ENCODE peak calls at places on chromosomes 12 and 14, in nine cellular contexts. M is cardiac fibroblast, W is EL, X is T follicular helper cell, Q is Kasumi-1, V is breast epithelium, U is left ventricle myocardium inferior, F is activated T-cell treated with anti-CD3 and anti-CD28 coated beads for 48 hours, S is dorsolateral prefrontal cortex. B is an unnamed sample.

GRCh38 chr14:105074601-105075053 is 9.4 kb upstream of the GPR132 start:
- DNase-seq in S (no peak), X (no peak), M (no peak), F (no peak), V (peak), U (no peak), W (no peak), Q (no peak), B (no peak)

GRCh38 chr12:94875525-94875924 is 128.0 kb downstream of the NDUFA12 start:
- DNase-seq in M (peak), W (peak), F (no peak), X (no peak), U (no peak), Q (peak), S (no peak), V (no peak), B (peak)

GRCh38 chr12:113299619-113300237 is 35.2 kb downstream of the SLC8B1 start:
- DNase-seq in U (peak), M (peak), V (peak), F (no peak), Q (no peak), X (no peak), S (no peak), W (peak), B (no peak)

GRCh38 chr12:62434504-62435336 is 31.9 kb upstream of the MON2 start:
- DNase-seq in M (no peak), U (no peak), W (peak), Q (peak), S (no peak), V (no peak), X (no peak), F (no peak), B (no peak)

GRCh38 chr12:96571101-96571862 is 81.9 kb downstream of the CFAP54 start:
- DNase-seq in Q (no peak), V (no peak), W (peak), F (no peak), U (no peak), M (no peak), S (no peak), X (no peak), B (peak)

GRCh38 chr14:55540847-55541773 is 38.9 kb upstream of the KTN1 start:
- DNase-seq in U (no peak), W (no peak), X (no peak), M (peak), S (no peak), F (no peak), V (no peak), Q (no peak), B (no peak)

GRCh38 chr12:103205906-103206305 is 248.4 kb downstream of the ASCL1 start:
- DNase-seq in U (no peak), Q (no peak), F (no peak), X (no peak), S (no peak), V (no peak), W (no peak), M (no peak), B (no peak)

GRCh38 chr12:44960856-44961255 is 84.7 kb upstream of the NELL2 start:
- DNase-seq in M (no peak), Q (no peak), U (no peak), V (no peak), X (no peak), F (no peak), S (no peak), W (no peak), B (no peak)

GRCh38 chr12:17333287-17333686 is 727.3 kb upstream of the LMO3 start:
- DNase-seq in S (no peak), U (no peak), Q (no peak), X (no peak), W (no peak), M (no peak), V (no peak), F (no peak), B (no peak)

GRCh38 chr12:6494351-6494743 is 445 bp downstream of the NCAPD2 start:
- DNase-seq in V (no peak), Q (peak), S (no peak), U (no peak), X (no peak), M (no peak), W (no peak), F (no peak), B (no peak)

GRCh38 chr12:13084898-13085640 is 18.4 kb downstream of the GSG1 start:
- DNase-seq in W (no peak), S (no peak), U (no peak), X (no peak), F (no peak), M (no peak), Q (no peak), V (no peak), B (no peak)

GRCh38 chr14:51860836-51861583 is 598 bp downstream of the GNG2 start:
- DNase-seq in V (no peak), X (no peak), S (no peak), F (no peak), Q (peak), M (peak), W (peak), U (no peak), B (no peak)

GRCh38 chr12:71626098-71626497 is 37.5 kb downstream of the ZFC3H1 start:
- DNase-seq in V (no peak), F (no peak), S (no peak), M (no peak), W (no peak), Q (peak), U (no peak), X (no peak), B (no peak)

GRCh38 chr12:48794870-48795269 is 6.0 kb upstream of the ADCY6 start:
- DNase-seq in Q (no peak), U (no peak), V (no peak), X (no peak), M (no peak), W (peak), F (no peak), S (no peak), B (no peak)

GRCh38 chr12:57143454-57143853 is 4.0 kb downstream of the LRP1-AS start:
- DNase-seq in X (no peak), F (no peak), U (no peak), S (no peak), Q (no peak), M (no peak), V (no peak), W (no peak), B (no peak)

GRCh38 chr12:15756822-15757221 is 32.4 kb downstream of the EPS8 start:
- DNase-seq in V (no peak), U (no peak), Q (no peak), M (peak), W (peak), S (no peak), F (no peak), X (no peak), B (no peak)

GRCh38 chr12:53427905-53428594 is 4.4 kb downstream of the AMHR2 start:
- DNase-seq in F (peak), S (no peak), M (peak), U (no peak), W (peak), Q (no peak), X (no peak), V (no peak), B (no peak)

GRCh38 chr12:1630827-1631591 is 2.0 kb downstream of the WNT5B start:
- DNase-seq in U (no peak), W (no peak), M (peak), X (no peak), S (no peak), F (no peak), Q (no peak), V (no peak), B (no peak)

GRCh38 chr12:97487470-97487869 is 24.9 kb downstream of the RMST start:
- DNase-seq in F (no peak), W (no peak), Q (no peak), M (no peak), X (no peak), U (no peak), V (no peak), S (no peak), B (no peak)

GRCh38 chr14:59321184-59321952 is 132.9 kb downstream of the DAAM1 start:
- DNase-seq in W (no peak), V (no peak), X (no peak), F (no peak), S (no peak), Q (no peak), M (peak), U (no peak), B (no peak)

B was measured in stimulated activated naive B cell treated with anti-CD40 and anti-IgM and Interleukin-4, amounts not matched to agents 10 μg/mL and 1 μg/mL and 100 μg/mL, for 72 hours.